ENCODE peak calls at places on chromosome 2, in seven cellular contexts. C is amygdala; D is activated gamma-delta T cell; G is germinal center; E is H54; H is stimulated activated CD8-positive, alpha-beta memory T cell treated with anti-CD3 and anti-CD28 coated beads, Interleukin-15, amount 100 ng/mL, for 4 hours; M is astrocyte of the hippocampus. P is an unnamed sample.

GRCh38 chr2:168315331-168316072 is 68.1 kb upstream of the STK39 start:
- DNase-seq in H (no peak), G (no peak), D (no peak), M (no peak), C (no peak), E (no peak), P (no peak)

GRCh38 chr2:153222231-153223165 is 256.1 kb downstream of the RPRM start:
- DNase-seq in G (no peak), D (no peak), H (no peak), C (no peak), E (peak), M (no peak), P (no peak)

GRCh38 chr2:186422226-186422625 is 63.8 kb upstream of the ZC3H15 start:
- DNase-seq in C (no peak), D (no peak), H (no peak), M (peak), G (no peak), E (peak), P (no peak)

GRCh38 chr2:46615555-46616487 is 136.5 kb downstream of the TMEM247 start:
- DNase-seq in M (peak), E (no peak), C (peak), H (peak), D (no peak), G (peak), P (peak)

GRCh38 chr2:106094101-106094860 is 99.8 kb downstream of the UXS1 start:
- DNase-seq in D (no peak), H (no peak), C (no peak), M (no peak), G (no peak), E (no peak), P (no peak)

GRCh38 chr2:8314063-8314462 is 367.8 kb upstream of the ID2 start:
- DNase-seq in H (no peak), C (no peak), E (no peak), M (no peak), G (no peak), D (no peak), P (no peak)

GRCh38 chr2:225411452-225411851 is 11.9 kb downstream of the NYAP2 start:
- DNase-seq in C (no peak), H (no peak), D (no peak), M (no peak), G (no peak), E (no peak), P (no peak)

GRCh38 chr2:181411105-181411849 is 45.9 kb upstream of the ITGA4 start:
- DNase-seq in D (no peak), M (no peak), E (no peak), G (peak), C (no peak), H (no peak), P (no peak)

GRCh38 chr2:110869472-110870446 is 137.4 kb downstream of the ACOXL start:
- DNase-seq in E (peak), C (no peak), H (no peak), D (no peak), M (peak), G (no peak), P (no peak)

GRCh38 chr2:241997017-241997416 is 127.5 kb downstream of the RTP5 start:
- DNase-seq in M (no peak), H (no peak), G (no peak), D (no peak), C (no peak), E (no peak), P (no peak)

GRCh38 chr2:11842324-11842723 is 95.9 kb downstream of the LPIN1 start:
- DNase-seq in G (no peak), C (no peak), E (no peak), M (peak), H (no peak), D (no peak), P (no peak)

GRCh38 chr2:224563537-224563936 is 21.6 kb downstream of the CUL3 start:
- DNase-seq in H (no peak), G (no peak), M (no peak), C (no peak), E (no peak), D (no peak), P (no peak)

GRCh38 chr2:170336916-170337315 is 159.0 kb downstream of the MYO3B start:
- DNase-seq in D (no peak), C (no peak), H (no peak), G (no peak), E (no peak), M (no peak), P (no peak)

GRCh38 chr2:101188683-101189405 is 37.7 kb upstream of the TBC1D8 start:
- DNase-seq in D (no peak), C (no peak), G (no peak), H (no peak), M (peak), E (peak), P (no peak)

GRCh38 chr2:120453635-120453998 is 107.7 kb downstream of the INHBB start:
- DNase-seq in G (no peak), E (no peak), H (no peak), M (no peak), D (no peak), C (no peak), P (no peak)

GRCh38 chr2:38443021-38443541 is 66.0 kb upstream of the ATL2 start:
- DNase-seq in C (no peak), G (no peak), H (no peak), E (peak), D (no peak), M (peak), P (no peak)

GRCh38 chr2:29450823-29451222 is 335.6 kb downstream of the CLIP4 start:
- DNase-seq in M (no peak), E (no peak), H (no peak), G (no peak), C (no peak), D (no peak), P (no peak)

GRCh38 chr2:216985658-216986141 is 125.8 kb upstream of the TNP1 start:
- DNase-seq in M (no peak), G (no peak), H (no peak), E (no peak), C (no peak), D (no peak), P (no peak)

GRCh38 chr2:136008205-136008865 is 22.9 kb upstream of the DARS1 start:
- DNase-seq in E (no peak), G (peak), M (no peak), H (peak), C (no peak), D (no peak), P (no peak)

GRCh38 chr2:234490239-234491074 is 6.4 kb downstream of the ARL4C start:
- DNase-seq in D (no peak), H (no peak), C (no peak), G (no peak), E (no peak), M (peak), P (no peak)

GRCh38 chr2:104889261-104890091 is 35.6 kb downstream of the POU3F3 start:
- DNase-seq in C (no peak), M (no peak), D (no peak), G (no peak), E (no peak), H (no peak), P (no peak)

GRCh38 chr2:189092936-189093335 is 86.6 kb downstream of the COL5A2 start:
- DNase-seq in H (no peak), G (no peak), D (no peak), E (no peak), C (no peak), M (peak), P (no peak)

GRCh38 chr2:121969155-121969554 is 213.7 kb downstream of the TSN start:
- DNase-seq in D (no peak), H (no peak), G (no peak), E (no peak), M (peak), C (no peak), P (no peak)

GRCh38 chr2:20419752-20420151 is 27.1 kb upstream of the RHOB start:
- DNase-seq in H (no peak), M (no peak), E (no peak), G (no peak), C (no peak), D (no peak), P (no peak)

GRCh38 chr2:241003369-241003768 is 5.0 kb downstream of the SNED1 start:
- DNase-seq in G (no peak), D (no peak), C (no peak), H (no peak), E (no peak), M (no peak), P (no peak)

GRCh38 chr2:110157153-110157793 is 41.7 kb upstream of the MALL start:
- DNase-seq in E (peak), H (no peak), C (no peak), G (peak), M (peak), D (no peak), P (peak)

GRCh38 chr2:95026471-95027368 is 1.2 kb downstream of the MAL start:
- DNase-seq in D (no peak), G (no peak), C (no peak), H (no peak), M (no peak), E (no peak), P (no peak)

GRCh38 chr2:219570194-219570923 is 980 bp downstream of the OBSL1 start:
- DNase-seq in C (peak), D (no peak), E (no peak), G (no peak), M (peak), H (no peak), P (peak)

GRCh38 chr2:45009928-45010705 is 865 bp upstream of the SIX2 start:
- DNase-seq in D (no peak), M (peak), H (no peak), C (no peak), E (peak), G (no peak), P (no peak)

GRCh38 chr2:190578158-190579057 is 43.9 kb upstream of the NEMP2 start:
- DNase-seq in E (no peak), H (no peak), M (no peak), D (no peak), C (peak), G (no peak), P (no peak)

P was measured in nucleus accumbens.